ENCODE peak calls at places on chromosomes 16 and 17, in six cellular contexts. One of them, this sample, is unnamed.

GRCh38 chr16:11497851-11498289 is 88.8 kb downstream of the LITAF start:
- DNase-seq in H1: no peak
- DNase-seq in A549: peak; percentile 81
- DNase-seq in K562: no peak
- DNase-seq in WTC11: no peak
- DNase-seq in HepG2: peak; percentile 75
- DNase-seq in this sample: peak; percentile 44

GRCh38 chr17:885971-886571 is 93.5 kb downstream of the NXN start:
- DNase-seq in H1: no peak
- DNase-seq in WTC11: no peak
- DNase-seq in HepG2: no peak
- DNase-seq in K562: no peak
- DNase-seq in A549: no peak
- DNase-seq in this sample: no peak

GRCh38 chr17:19318611-19319010 is 43.9 kb downstream of the B9D1 start:
- DNase-seq in WTC11: no peak
- DNase-seq in A549: no peak
- DNase-seq in HepG2: no peak
- DNase-seq in K562: no peak
- DNase-seq in H1: no peak
- DNase-seq in this sample: no peak

GRCh38 chr16:53413864-53414263 is 20.4 kb upstream of the RBL2 start:
- DNase-seq in HepG2: no peak
- DNase-seq in K562: no peak
- DNase-seq in A549: no peak
- DNase-seq in WTC11: no peak
- DNase-seq in H1: no peak
- DNase-seq in this sample: no peak

GRCh38 chr17:21296097-21297025 is 11.8 kb downstream of the MAP2K3 start:
- DNase-seq in HepG2: no peak
- DNase-seq in K562: peak; percentile 59
- DNase-seq in H1: no peak
- DNase-seq in A549: no peak
- DNase-seq in WTC11: no peak
- DNase-seq in this sample: no peak

GRCh38 chr16:72013888-72014538 is 5.5 kb downstream of the DHODH start:
- DNase-seq in A549: no peak
- DNase-seq in HepG2: no peak
- DNase-seq in WTC11: no peak
- DNase-seq in H1: no peak
- DNase-seq in K562: peak; percentile 64
- DNase-seq in this sample: no peak

GRCh38 chr16:75653926-75654325 is 6.4 kb downstream of the TERF2IP start:
- DNase-seq in WTC11: no peak
- DNase-seq in K562: no peak
- DNase-seq in A549: no peak
- DNase-seq in HepG2: no peak
- DNase-seq in H1: no peak
- DNase-seq in this sample: no peak

GRCh38 chr17:48181653-48182052 is 74.1 kb downstream of the SNX11 start:
- DNase-seq in H1: no peak
- DNase-seq in WTC11: peak; percentile 44
- DNase-seq in HepG2: no peak
- DNase-seq in K562: no peak
- DNase-seq in A549: peak; percentile 69
- DNase-seq in this sample: peak; percentile 31

DNA sequence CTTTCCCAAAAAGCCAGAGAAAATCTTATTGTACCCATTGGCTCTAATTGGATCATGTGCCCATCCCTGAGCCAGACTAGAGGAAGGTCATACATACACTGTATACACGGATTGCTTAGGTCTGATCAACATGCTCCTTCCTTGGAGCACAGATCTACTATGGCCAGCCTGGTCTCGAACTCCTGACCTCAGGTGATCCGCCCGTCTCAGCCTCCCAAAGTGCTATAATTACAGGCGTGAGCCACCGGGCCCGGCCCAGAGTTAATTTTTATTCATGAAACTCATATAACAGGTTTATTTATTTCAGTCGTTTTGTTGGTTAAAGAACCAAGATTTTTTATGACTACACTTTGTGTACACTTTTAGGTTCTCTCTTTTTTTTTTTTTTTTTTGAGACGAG is 1.2 kb upstream of the TAOK1 start:
- DNase-seq in H1: no peak
- DNase-seq in HepG2: no peak
- DNase-seq in K562: no peak
- DNase-seq in A549: no peak
- DNase-seq in WTC11: no peak
- DNase-seq in this sample: no peak
- TF ChIP-seq JUN in H1: no peak
- TF ChIP-seq JUN in HepG2: no peak
- TF ChIP-seq JUN in K562: no peak
- TF ChIP-seq JUN in A549: no peak
- TF ChIP-seq JUN in WTC11: no peak
- TF ChIP-seq JUN in this sample: no peak

GRCh38 chr17:61362396-61362795 is 37.2 kb upstream of the TBX2 start:
- DNase-seq in A549: no peak
- DNase-seq in HepG2: no peak
- DNase-seq in H1: no peak
- DNase-seq in WTC11: no peak
- DNase-seq in K562: no peak
- DNase-seq in this sample: no peak

GRCh38 chr17:61363601-61364462 is 35.8 kb upstream of the TBX2 start:
- DNase-seq in H1: no peak
- DNase-seq in K562: no peak
- DNase-seq in WTC11: no peak
- DNase-seq in A549: no peak
- DNase-seq in HepG2: peak; percentile 97
- DNase-seq in this sample: no peak

GRCh38 chr17:61362852-61363600 is 36.6 kb upstream of the TBX2 start:
- DNase-seq in H1: no peak
- DNase-seq in K562: no peak
- DNase-seq in WTC11: no peak
- DNase-seq in A549: no peak
- DNase-seq in HepG2: peak; percentile 57
- DNase-seq in this sample: no peak

GRCh38 chr17:61360318-61360717 is 39.3 kb upstream of the TBX2 start:
- DNase-seq in A549: no peak
- DNase-seq in K562: no peak
- DNase-seq in WTC11: no peak
- DNase-seq in HepG2: no peak
- DNase-seq in H1: no peak
- DNase-seq in this sample: no peak

DNA sequence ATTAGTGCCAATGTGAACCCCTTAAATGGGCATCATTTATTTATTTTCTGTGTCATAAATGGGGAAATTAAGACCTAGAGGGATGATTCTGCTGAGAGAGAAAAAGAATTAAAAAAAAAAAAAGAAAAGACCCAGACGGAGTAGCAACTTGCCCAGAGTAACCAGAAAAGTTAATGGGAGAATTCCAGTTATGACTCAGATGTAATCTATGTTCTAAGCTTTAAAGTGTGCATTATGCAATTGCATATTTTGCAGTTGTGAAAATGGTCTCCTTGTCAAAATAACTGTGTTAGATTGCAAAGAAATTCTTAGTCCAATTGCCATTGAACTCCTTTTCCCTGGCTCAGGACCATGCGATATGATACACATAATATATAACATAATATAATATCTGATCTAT is 38.6 kb upstream of the TBX2 start:
- DNase-seq in A549: no peak
- DNase-seq in K562: no peak
- DNase-seq in WTC11: no peak
- DNase-seq in H1: no peak
- DNase-seq in HepG2: peak; percentile 66
- DNase-seq in this sample: no peak
- TF ChIP-seq JUN in A549: peak; percentile 14
- TF ChIP-seq JUN in K562: no peak
- TF ChIP-seq JUN in WTC11: no peak
- TF ChIP-seq JUN in H1: no peak
- TF ChIP-seq JUN in HepG2: no peak
- TF ChIP-seq JUN in this sample: no peak

GRCh38 chr16:69855587-69855986 is 93.5 kb downstream of the WWP2 start:
- DNase-seq in WTC11: no peak
- DNase-seq in H1: no peak
- DNase-seq in K562: no peak
- DNase-seq in A549: no peak
- DNase-seq in HepG2: no peak
- DNase-seq in this sample: peak; percentile 66

GRCh38 chr16:69853481-69853880 is 91.3 kb downstream of the WWP2 start:
- DNase-seq in H1: no peak
- DNase-seq in WTC11: no peak
- DNase-seq in HepG2: no peak
- DNase-seq in K562: no peak
- DNase-seq in A549: no peak
- DNase-seq in this sample: no peak

GRCh38 chr16:69848635-69849545 is 86.8 kb downstream of the WWP2 start:
- DNase-seq in H1: no peak
- DNase-seq in A549: no peak
- DNase-seq in K562: no peak
- DNase-seq in HepG2: no peak
- DNase-seq in WTC11: no peak
- DNase-seq in this sample: peak; percentile 94

GRCh38 chr16:69852815-69853214 is 90.7 kb downstream of the WWP2 start:
- DNase-seq in HepG2: no peak
- DNase-seq in WTC11: no peak
- DNase-seq in A549: no peak
- DNase-seq in K562: no peak
- DNase-seq in H1: no peak
- DNase-seq in this sample: no peak

DNA sequence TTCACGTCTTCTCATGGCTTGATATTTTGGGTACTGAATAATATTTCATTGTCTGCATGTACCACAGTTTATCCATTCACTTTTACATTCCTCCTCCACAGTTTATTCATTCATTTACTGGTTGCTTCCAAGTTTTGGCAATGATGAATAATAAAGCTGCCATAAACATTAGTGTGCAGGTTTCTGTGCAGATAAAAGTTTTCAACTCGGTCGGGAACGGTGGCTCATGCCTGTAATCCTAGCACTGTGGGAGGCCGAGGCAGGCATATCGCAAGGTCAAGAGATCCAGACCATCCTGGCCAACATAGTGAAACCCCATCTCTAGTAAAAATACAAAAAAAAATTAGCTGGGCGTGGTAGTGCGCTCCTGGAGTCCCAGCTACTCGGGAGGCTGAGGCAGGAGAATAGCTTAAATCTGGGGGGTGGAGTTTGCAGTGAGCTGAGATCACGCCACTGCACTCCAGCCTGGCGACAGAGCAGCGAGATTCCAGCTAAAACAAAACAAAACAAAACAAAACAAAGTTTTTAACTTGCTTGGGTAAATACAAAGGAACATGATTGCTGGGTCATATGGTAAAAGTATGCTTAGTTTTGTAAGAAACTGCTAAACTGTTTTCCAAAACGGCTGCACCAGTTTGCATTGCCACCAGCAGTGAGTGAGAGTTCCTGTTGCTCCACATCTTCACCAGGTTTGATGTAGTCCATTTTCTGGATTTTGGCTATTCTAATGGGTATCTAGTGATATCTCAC is 89.5 kb downstream of the WWP2 start:
- DNase-seq in A549: no peak
- DNase-seq in HepG2: no peak
- DNase-seq in K562: no peak
- DNase-seq in H1: no peak
- DNase-seq in WTC11: no peak
- DNase-seq in this sample: no peak
- TF ChIP-seq JUN in A549: no peak
- TF ChIP-seq JUN in HepG2: no peak
- TF ChIP-seq JUN in K562: no peak
- TF ChIP-seq JUN in H1: no peak
- TF ChIP-seq JUN in WTC11: no peak
- TF ChIP-seq JUN in this sample: no peak

GRCh38 chr17:51430581-51430980 is 170.2 kb downstream of the UTP18 start:
- DNase-seq in K562: no peak
- DNase-seq in H1: no peak
- DNase-seq in WTC11: no peak
- DNase-seq in HepG2: no peak
- DNase-seq in A549: no peak
- DNase-seq in this sample: no peak

GRCh38 chr17:51423421-51424160 is 163.2 kb downstream of the UTP18 start:
- DNase-seq in WTC11: no peak
- DNase-seq in HepG2: no peak
- DNase-seq in A549: peak; percentile 75
- DNase-seq in H1: no peak
- DNase-seq in K562: no peak
- DNase-seq in this sample: no peak

GRCh38 chr17:51428668-51429486 is 168.5 kb downstream of the UTP18 start:
- DNase-seq in K562: no peak
- DNase-seq in H1: no peak
- DNase-seq in A549: no peak
- DNase-seq in HepG2: no peak
- DNase-seq in WTC11: no peak
- DNase-seq in this sample: no peak

GRCh38 chr17:51425793-51426192 is 165.4 kb downstream of the UTP18 start:
- DNase-seq in A549: no peak
- DNase-seq in H1: no peak
- DNase-seq in K562: no peak
- DNase-seq in HepG2: no peak
- DNase-seq in WTC11: no peak
- DNase-seq in this sample: no peak

DNA sequence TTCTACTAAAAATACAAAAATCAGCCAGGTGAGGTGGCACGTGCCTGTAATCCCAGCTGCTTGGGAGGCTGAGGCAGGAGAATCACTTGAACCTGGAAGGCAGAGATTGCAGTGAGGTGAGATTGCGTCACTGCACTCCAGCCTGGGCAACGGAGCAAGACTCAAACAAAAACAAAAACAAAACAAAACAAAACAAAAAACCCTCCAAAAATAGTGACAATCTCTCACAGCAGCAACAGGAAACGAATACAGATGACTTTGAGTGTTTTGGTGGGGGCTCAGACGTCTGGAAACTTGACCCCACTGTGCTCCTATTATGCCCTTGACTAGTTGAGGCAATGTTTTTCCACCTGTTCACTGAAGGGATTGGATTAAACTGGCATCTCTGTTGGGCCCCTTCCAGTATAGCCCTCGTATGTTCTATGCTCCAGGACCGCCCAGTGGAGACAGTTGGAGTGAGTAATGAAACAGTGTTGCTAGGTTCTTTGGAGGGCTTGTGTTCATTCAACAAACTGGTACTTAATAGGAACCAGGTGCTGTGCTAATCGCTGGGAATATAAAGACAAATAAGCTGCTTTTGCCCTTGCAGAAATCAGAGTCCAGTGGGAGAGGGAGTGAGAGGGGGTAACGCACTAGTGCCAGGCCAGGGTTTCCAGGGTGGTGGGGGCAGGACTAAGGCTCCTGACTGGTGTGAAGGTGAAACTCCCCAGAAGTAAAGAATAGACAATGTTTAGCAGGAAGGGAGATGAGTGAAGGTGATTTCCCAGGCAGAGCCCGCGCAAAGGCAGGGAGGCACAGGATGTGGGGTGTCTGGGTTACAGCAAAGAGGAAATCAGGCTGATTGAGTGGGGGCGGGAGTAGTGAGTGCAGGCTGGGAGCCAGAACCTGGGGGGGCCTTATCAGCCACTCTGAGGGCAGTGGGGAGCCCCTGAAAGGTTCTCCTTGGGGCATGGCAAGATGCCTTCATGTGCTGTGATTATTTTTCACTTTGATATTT is 167.2 kb downstream of the UTP18 start:
- DNase-seq in K562: no peak
- DNase-seq in WTC11: no peak
- DNase-seq in A549: no peak
- DNase-seq in HepG2: no peak
- DNase-seq in H1: no peak
- DNase-seq in this sample: no peak
- TF ChIP-seq JUN in K562: no peak
- TF ChIP-seq JUN in WTC11: no peak
- TF ChIP-seq JUN in A549: no peak
- TF ChIP-seq JUN in HepG2: no peak
- TF ChIP-seq JUN in H1: no peak
- TF ChIP-seq JUN in this sample: no peak

GRCh38 chr17:5705081-5705875 is 121.0 kb upstream of the NLRP1 start:
- DNase-seq in WTC11: peak; percentile 74
- DNase-seq in H1: peak; percentile 80
- DNase-seq in A549: no peak
- DNase-seq in HepG2: no peak
- DNase-seq in K562: peak; percentile 37
- DNase-seq in this sample: peak; percentile 11
- TF ChIP-seq JUN in WTC11: no peak
- TF ChIP-seq JUN in H1: no peak
- TF ChIP-seq JUN in A549: no peak
- TF ChIP-seq JUN in HepG2: no peak
- TF ChIP-seq JUN in K562: no peak
- TF ChIP-seq JUN in this sample: no peak